ENCODE peak calls at places on chromosomes 6 and 20, in seven cellular contexts. Z is IMR-90, T is H9, O is mesenchymal stem cell, K is neuronal stem cell, W is trophoblast cell, J is H1. H is an unnamed sample.

GRCh38 chr6:26284537-26285142 is 80.4 kb upstream of the BTN3A2 start:
- DNase-seq in Z (peak; percentile 74), T (peak; percentile 56), O (peak; percentile 74), K (no peak), W (peak; percentile 55), J (peak; percentile 59), H (peak; percentile 87)

GRCh38 chr6:134288538-134289203 is 29.2 kb downstream of the SGK1 start:
- DNase-seq in Z (peak; percentile 94), T (no peak), O (peak; percentile 89), K (no peak), W (peak; percentile 92), J (no peak), H (no peak)

GRCh38 chr6:27251672-27252251 is 4.3 kb downstream of the PRSS16 start:
- DNase-seq in Z (peak; percentile 38), T (peak; percentile 99), O (peak; percentile 53), K (peak; percentile 87), W (peak; percentile 90), J (peak; percentile 93), H (peak; percentile 98)

GRCh38 chr6:143696327-143697000 is 18.7 kb downstream of the PHACTR2 start:
- DNase-seq in Z (peak; percentile 68), T (no peak), O (peak; percentile 63), K (no peak), W (no peak), J (no peak), H (no peak)

GRCh38 chr6:109690373-109690739 is 646 bp downstream of the AK9 start:
- DNase-seq in Z (no peak), T (peak; percentile 92), O (no peak), K (peak; percentile 43), W (peak; percentile 53), J (peak; percentile 88), H (peak; percentile 69)

GRCh38 chr6:134472661-134473060 is 154.7 kb upstream of the SGK1 start:
- DNase-seq in Z (no peak), T (no peak), O (no peak), K (no peak), W (no peak), J (no peak), H (no peak)

GRCh38 chr6:139204978-139205377 is 70.1 kb downstream of the HECA start:
- DNase-seq in Z (no peak), T (no peak), O (no peak), K (no peak), W (no peak), J (no peak), H (no peak)

GRCh38 chr6:52227495-52227894 is 16.8 kb downstream of the IL17F start:
- DNase-seq in Z (peak; percentile 1), T (no peak), O (no peak), K (no peak), W (no peak), J (no peak), H (no peak)

GRCh38 chr6:157066781-157067491 is 256.4 kb downstream of the TMEM242 start:
- DNase-seq in Z (peak; percentile 29), T (no peak), O (peak; percentile 45), K (no peak), W (no peak), J (no peak), H (no peak)

GRCh38 chr6:3159805-3160781 is 2.7 kb upstream of the TUBB2A start:
- DNase-seq in Z (no peak), T (peak; percentile 76), O (peak; percentile 84), K (no peak), W (peak; percentile 81), J (no peak), H (peak; percentile 83)

GRCh38 chr6:142321451-142321850 is 19.6 kb downstream of the ADGRG6 start:
- DNase-seq in Z (no peak), T (no peak), O (no peak), K (no peak), W (no peak), J (no peak), H (no peak)

GRCh38 chr6:53042112-53042511 is 23.1 kb upstream of the FBXO9 start:
- DNase-seq in Z (peak; percentile 95), T (no peak), O (peak; percentile 88), K (no peak), W (peak; percentile 42), J (no peak), H (no peak)

GRCh38 chr6:4935486-4935885 is 68.4 kb downstream of the RPP40 start:
- DNase-seq in Z (no peak), T (no peak), O (no peak), K (no peak), W (no peak), J (no peak), H (no peak)

GRCh38 chr20:53752971-53753879 is 159.6 kb upstream of the ZNF217 start:
- DNase-seq in Z (peak; percentile 42), T (no peak), O (peak; percentile 63), K (no peak), W (peak; percentile 90), J (no peak), H (peak; percentile 75)

GRCh38 chr6:32194825-32195651 is 2.6 kb upstream of the GPSM3 start:
- DNase-seq in Z (peak; percentile 62), T (peak; percentile 43), O (peak; percentile 82), K (no peak), W (peak; percentile 82), J (no peak), H (peak; percentile 78)

GRCh38 chr6:80725156-80725930 is 618.9 kb downstream of the BCKDHB start:
- DNase-seq in Z (peak; percentile 8), T (no peak), O (peak; percentile 34), K (no peak), W (no peak), J (no peak), H (no peak)

DNA sequence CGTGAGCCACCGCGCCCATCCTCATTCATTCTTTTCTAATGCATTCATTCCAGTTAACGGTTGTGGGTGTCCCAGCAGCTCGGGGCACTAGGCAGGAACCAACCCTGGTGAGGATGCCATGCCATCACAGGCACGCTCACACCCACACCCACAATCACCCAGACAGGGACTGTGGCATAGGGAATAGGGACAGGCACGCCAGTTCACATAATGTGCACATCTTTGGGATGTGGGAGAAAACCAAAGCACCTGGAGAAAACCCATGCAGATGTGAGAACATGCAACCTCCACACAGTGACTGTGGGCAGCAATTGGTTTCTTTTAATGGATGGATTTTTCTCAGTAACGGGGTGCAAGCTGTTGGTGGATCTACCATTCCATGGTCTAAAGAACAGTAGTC is 64.3 kb downstream of the IRF4 start:
- DNase-seq in Z (no peak), T (peak; percentile 18), O (no peak), K (no peak), W (no peak), J (peak; percentile 24), H (no peak)
- H2BK5ac ChIP-seq in Z (no peak overlapping the region), T (no peak overlapping the region), O (no peak overlapping the region), K (no peak overlapping the region), W (no peak overlapping the region), J (no peak overlapping the region), H (no peak overlapping the region)

GRCh38 chr6:133067960-133068359 is 173.2 kb upstream of the EYA4 start:
- DNase-seq in Z (no peak), T (no peak), O (no peak), K (no peak), W (no peak), J (no peak), H (peak; percentile 33)

GRCh38 chr6:133070410-133071043 is 170.6 kb upstream of the EYA4 start:
- DNase-seq in Z (no peak), T (no peak), O (no peak), K (no peak), W (no peak), J (no peak), H (no peak)
- H4K8ac ChIP-seq in Z (no peak overlapping the region), T (no peak overlapping the region), O (no peak overlapping the region), K (no peak overlapping the region), W (no peak overlapping the region), J (no peak overlapping the region), H (no peak overlapping the region)

DNA sequence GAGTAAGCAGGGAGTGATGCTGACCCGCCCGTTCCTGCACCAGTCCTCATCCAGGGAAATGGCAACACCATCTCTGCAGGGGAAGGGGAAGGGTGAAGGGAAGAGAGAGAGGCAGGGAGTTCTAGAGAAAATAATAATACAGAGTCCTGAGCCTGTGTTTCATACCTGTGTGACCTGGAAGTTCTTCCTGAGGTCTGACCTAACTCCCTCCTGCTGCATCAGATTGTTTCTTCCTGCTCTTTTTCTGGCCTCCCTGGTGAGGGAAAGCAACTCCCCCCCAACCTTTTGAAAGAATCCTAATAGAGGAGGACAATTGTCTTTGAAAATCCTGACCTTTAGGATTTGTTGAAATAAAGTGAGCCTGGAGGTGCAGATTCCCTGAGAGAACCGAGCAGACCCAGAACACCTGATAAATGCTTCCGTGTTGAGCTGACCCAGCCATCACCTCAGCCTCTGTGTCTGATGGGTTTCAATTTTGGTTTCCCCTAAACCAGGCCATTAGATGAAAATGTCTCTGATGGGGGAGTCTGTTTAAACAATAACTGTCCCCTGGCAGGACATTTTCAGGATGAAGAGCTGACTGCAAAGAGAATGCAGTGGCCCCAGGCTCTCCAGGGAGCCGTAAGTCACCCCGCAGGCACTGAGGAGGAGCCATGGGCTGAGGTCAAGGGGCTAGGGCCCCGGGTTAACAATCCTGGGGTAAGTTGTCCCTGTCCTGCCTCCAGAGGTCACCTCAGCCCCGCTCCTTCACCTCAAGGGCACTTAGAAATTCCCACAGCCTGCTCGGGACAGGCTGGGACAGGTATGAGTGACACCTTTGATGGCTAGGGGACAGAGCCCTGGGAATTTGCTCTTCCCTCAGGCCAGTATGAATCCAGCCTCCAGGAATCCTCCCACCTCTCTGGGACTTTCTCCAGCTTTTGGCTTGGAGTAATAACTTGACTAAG is 3.2 kb upstream of the GRM4 start:
- DNase-seq in Z (no peak), T (peak; percentile 34), O (no peak), K (no peak), W (peak; percentile 83), J (peak; percentile 49), H (no peak)
- H2BK120ac ChIP-seq in Z (no peak overlapping the region), T (no peak overlapping the region), O (no peak overlapping the region), K (no peak overlapping the region), W (no peak overlapping the region), J (no peak overlapping the region), H (no peak overlapping the region)

GRCh38 chr6:130420911-130421310 is 55.1 kb downstream of the TMEM200A start:
- DNase-seq in Z (no peak), T (no peak), O (no peak), K (no peak), W (no peak), J (no peak), H (peak; percentile 14)

GRCh38 chr6:130424704-130425103 is 58.9 kb downstream of the TMEM200A start:
- DNase-seq in Z (no peak), T (no peak), O (no peak), K (no peak), W (no peak), J (no peak), H (peak; percentile 13)

GRCh38 chr6:130423044-130423443 is 57.2 kb downstream of the TMEM200A start:
- DNase-seq in Z (peak; percentile 22), T (no peak), O (no peak), K (no peak), W (no peak), J (no peak), H (no peak)

GRCh38 chr6:130417951-130418350 is 52.1 kb downstream of the TMEM200A start:
- DNase-seq in Z (peak; percentile 74), T (no peak), O (peak; percentile 43), K (no peak), W (peak; percentile 12), J (no peak), H (no peak)

GRCh38 chr6:130421567-130421966 is 55.8 kb downstream of the TMEM200A start:
- DNase-seq in Z (peak; percentile 91), T (no peak), O (peak; percentile 53), K (no peak), W (no peak), J (no peak), H (no peak)
- H2BK5ac ChIP-seq in Z (peak overlapping the region; percentile 84), T (no peak overlapping the region), O (no peak overlapping the region), K (no peak overlapping the region), W (no peak overlapping the region), J (no peak overlapping the region), H (no peak overlapping the region)